ENCODE peak calls at places on chromosome 1, in ten cellular contexts. I, B, K, O, R, G, Z, A, D and S are unnamed samples.

GRCh38 chr1:164559342-164560070 is 522 bp downstream of the PBX1 start:
- DNase-seq in B (peak), D (peak), I (peak), R (no peak), Z (peak), O (no peak), A (no peak), G (no peak), K (peak), S (peak)

GRCh38 chr1:203046984-203047630 is 20.8 kb downstream of the PPFIA4 start:
- DNase-seq in A (no peak), R (no peak), D (no peak), I (no peak), K (no peak), B (no peak), O (peak), Z (no peak), G (peak), S (no peak)

GRCh38 chr1:113014508-113014907 is 58.5 kb upstream of the LRIG2 start:
- DNase-seq in K (no peak), R (no peak), G (no peak), D (no peak), I (no peak), O (no peak), A (no peak), B (no peak), Z (no peak), S (no peak)

GRCh38 chr1:244335456-244335855 is 116.3 kb downstream of the ADSS2 start:
- DNase-seq in Z (no peak), I (no peak), R (no peak), B (no peak), D (no peak), A (no peak), O (no peak), K (no peak), G (no peak), S (no peak)

GRCh38 chr1:99595441-99595840 is 50.5 kb upstream of the PALMD start:
- DNase-seq in O (no peak), K (no peak), R (no peak), A (no peak), Z (no peak), B (no peak), I (no peak), G (no peak), D (no peak), S (no peak)

GRCh38 chr1:7401814-7402547 is 369.1 kb upstream of the VAMP3 start:
- DNase-seq in O (peak), K (peak), Z (no peak), A (no peak), B (no peak), R (peak), G (no peak), I (no peak), D (no peak), S (no peak)

GRCh38 chr1:153903841-153904455 is 18.8 kb downstream of the GATAD2B start:
- DNase-seq in D (peak), O (no peak), I (no peak), K (no peak), G (no peak), B (no peak), Z (no peak), A (no peak), R (no peak), S (no peak)

GRCh38 chr1:115829947-115830346 is 11.0 kb downstream of the NHLH2 start:
- DNase-seq in K (no peak), A (no peak), B (no peak), I (no peak), D (no peak), Z (no peak), R (no peak), O (no peak), G (peak), S (no peak)

GRCh38 chr1:108962681-108963051 is 618 bp downstream of the CLCC1 start:
- DNase-seq in B (no peak), O (peak), K (peak), G (peak), I (no peak), A (no peak), R (peak), Z (peak), D (peak), S (peak)

GRCh38 chr1:114510235-114511047 is 562 bp downstream of the TRIM33 start:
- DNase-seq in Z (peak), G (peak), R (peak), D (peak), O (peak), A (peak), B (peak), I (peak), K (no peak), S (peak)

GRCh38 chr1:47711848-47712492 is 274.1 kb downstream of the FOXD2 start:
- DNase-seq in G (no peak), I (no peak), R (no peak), K (no peak), A (no peak), D (no peak), Z (no peak), B (no peak), O (no peak), S (no peak)

GRCh38 chr1:47709302-47710074 is 271.6 kb downstream of the FOXD2 start:
- DNase-seq in B (no peak), D (no peak), K (no peak), A (peak), R (no peak), I (no peak), Z (peak), G (peak), O (no peak), S (peak)

GRCh38 chr1:47711211-47711847 is 273.5 kb downstream of the FOXD2 start:
- DNase-seq in A (no peak), O (no peak), B (peak), R (no peak), K (no peak), G (no peak), I (no peak), D (no peak), Z (no peak), S (no peak)

GRCh38 chr1:47708658-47709301 is 270.9 kb downstream of the FOXD2 start:
- DNase-seq in K (no peak), R (no peak), D (no peak), O (no peak), Z (peak), I (no peak), G (no peak), B (no peak), A (no peak), S (peak)

DNA sequence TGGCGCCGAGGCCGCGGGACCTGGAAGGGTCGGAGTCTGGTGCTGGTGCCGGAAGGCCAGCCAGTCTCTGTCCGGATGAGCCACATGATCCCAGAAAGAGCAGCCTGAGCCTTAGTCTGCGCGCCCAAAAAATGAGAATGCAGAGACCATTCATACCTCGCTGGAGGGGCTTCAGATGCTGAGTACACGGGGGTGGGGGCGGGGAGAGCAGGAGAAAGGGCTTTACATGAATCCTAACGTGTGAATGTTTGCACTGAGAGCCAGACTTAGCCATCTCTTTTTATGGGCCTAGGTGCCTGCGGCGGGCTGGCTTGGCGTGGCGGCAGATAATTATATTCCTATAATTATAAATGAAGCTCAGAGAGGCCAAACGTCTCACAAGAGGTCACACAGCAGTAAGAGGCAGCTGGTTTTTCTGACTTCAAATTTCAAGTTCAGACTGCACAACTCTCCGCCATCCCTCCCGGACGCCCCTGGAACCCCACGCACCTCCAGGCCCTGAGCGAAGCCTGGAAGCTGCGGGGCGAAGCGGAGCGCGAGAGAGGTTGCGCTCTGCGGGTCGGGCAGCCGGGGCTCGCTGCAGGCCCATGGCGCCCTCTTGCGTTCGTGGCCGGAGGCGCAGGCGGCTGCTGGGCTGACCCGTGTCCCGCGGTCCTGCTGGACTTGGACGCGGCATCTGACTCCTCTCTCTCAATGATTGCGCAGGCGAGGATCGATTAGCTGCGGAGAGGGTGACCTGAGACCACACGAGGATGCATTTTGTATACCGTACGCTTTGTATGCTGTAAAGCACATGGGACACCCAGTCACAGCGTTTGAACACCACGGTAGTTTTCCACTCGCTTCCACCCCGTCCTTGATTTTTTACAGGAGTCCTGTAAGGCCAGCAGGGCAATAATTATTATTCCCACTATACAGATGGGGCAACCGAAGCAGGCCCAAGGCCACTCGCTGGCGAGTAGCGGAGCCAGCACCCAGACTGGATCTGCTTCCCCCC is 272.5 kb downstream of the FOXD2 start:
- DNase-seq in O (peak), R (peak), I (peak), B (peak), A (peak), G (peak), D (peak), K (peak), Z (peak), S (peak)
- H3K4me3 ChIP-seq in O (no peak), R (no peak), I (peak), B (peak), A (no peak), G (no peak), D (peak), K (peak), Z (peak), S (no peak)

DNA sequence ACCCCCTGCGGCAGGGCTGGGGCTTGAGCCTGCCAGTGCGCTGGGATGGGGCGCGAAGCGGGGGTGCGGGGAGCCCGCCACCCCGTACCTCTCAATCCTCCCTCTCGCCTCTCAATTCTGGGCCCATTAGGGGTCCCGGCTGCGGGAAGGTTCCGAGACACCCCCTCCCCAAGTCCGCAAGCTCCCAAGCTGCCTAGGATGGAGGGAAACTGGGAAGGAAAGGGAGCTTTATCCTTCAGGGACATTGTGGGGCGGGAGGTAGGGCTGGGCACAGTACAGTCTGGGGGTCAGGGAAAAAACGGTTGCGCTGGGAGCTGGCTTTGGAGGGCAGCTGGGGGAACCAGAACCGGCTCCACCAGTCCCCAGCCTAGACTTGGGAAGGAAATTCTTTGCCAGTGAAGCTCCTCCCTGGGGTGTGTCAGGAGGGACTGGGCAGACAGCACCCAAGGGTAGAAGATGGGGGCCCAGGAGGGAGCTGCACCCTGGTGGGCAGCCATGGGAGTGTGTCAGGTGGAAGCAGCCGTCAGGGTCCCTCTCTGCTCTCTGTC is 904 bp downstream of the GJB3 start:
- DNase-seq in R (peak), I (no peak), A (no peak), B (no peak), G (no peak), Z (peak), K (no peak), D (no peak), O (no peak), S (no peak)
- TF ChIP-seq POLR2A in R (peak), I (no peak), A (no peak), B (no peak), G (no peak), Z (peak), K (no peak), D (no peak), O (no peak), S (no peak)

GRCh38 chr1:234620786-234621468 is 10.9 kb upstream of the IRF2BP2 start:
- DNase-seq in A (no peak), D (no peak), K (no peak), B (no peak), R (no peak), I (no peak), G (no peak), O (no peak), Z (no peak), S (no peak)

GRCh38 chr1:234619071-234619480 is 9.1 kb upstream of the IRF2BP2 start:
- DNase-seq in I (no peak), A (no peak), G (no peak), R (no peak), Z (no peak), O (peak), D (no peak), B (no peak), K (no peak), S (no peak)

GRCh38 chr1:234620272-234620711 is 10.3 kb upstream of the IRF2BP2 start:
- DNase-seq in I (no peak), O (no peak), A (no peak), Z (no peak), B (no peak), K (no peak), D (no peak), G (peak), R (no peak), S (peak)

GRCh38 chr1:234618726-234619049 is 8.7 kb upstream of the IRF2BP2 start:
- DNase-seq in Z (no peak), D (no peak), O (no peak), K (no peak), I (no peak), A (no peak), R (no peak), B (no peak), G (no peak), S (no peak)

DNA sequence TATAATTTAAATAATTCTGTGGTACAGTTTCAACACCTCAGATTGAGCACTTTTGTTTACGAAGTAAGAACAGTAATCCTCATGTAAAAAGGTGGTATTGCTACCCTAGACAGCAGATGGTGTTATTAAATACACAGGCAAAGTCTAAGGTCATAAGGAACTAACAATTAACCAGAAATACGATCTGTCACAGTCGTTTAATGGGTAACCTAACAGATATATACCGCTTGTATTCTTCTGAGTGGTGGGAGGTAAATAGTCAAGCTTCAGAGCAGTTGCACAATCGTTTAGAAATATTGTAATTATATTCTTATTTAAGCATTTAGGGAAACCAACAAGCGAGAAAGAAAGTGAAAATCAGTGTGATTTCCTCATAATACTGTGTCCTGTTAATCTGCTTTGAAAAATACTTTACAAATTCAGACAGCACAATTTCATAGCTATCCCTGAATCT is 9.8 kb upstream of the IRF2BP2 start:
- DNase-seq in G (peak), K (no peak), R (no peak), Z (no peak), D (no peak), A (no peak), I (no peak), O (no peak), B (no peak), S (no peak)
- H3K4me3 ChIP-seq in G (no peak), K (no peak), R (no peak), Z (no peak), D (no peak), A (no peak), I (no peak), O (no peak), B (peak), S (no peak)

GRCh38 chr1:156282479-156283222 is at the start of gene SMG5:
- DNase-seq in I (peak), Z (peak), G (peak), D (peak), K (peak), B (peak), A (peak), R (peak), O (peak), S (peak)
- TF ChIP-seq POLR2A in I (peak), Z (peak), G (peak), D (peak), K (no peak), B (peak), A (peak), R (peak), O (peak), S (peak)

GRCh38 chr1:58548381-58548780 is 1.9 kb upstream of the OMA1 start:
- DNase-seq in A (no peak), Z (no peak), I (no peak), R (no peak), K (no peak), O (no peak), D (no peak), G (peak), B (no peak), S (no peak)
- H3K4me3 ChIP-seq in A (no peak), Z (no peak), I (no peak), R (no peak), K (no peak), O (no peak), D (no peak), G (no peak), B (no peak), S (no peak)

DNA sequence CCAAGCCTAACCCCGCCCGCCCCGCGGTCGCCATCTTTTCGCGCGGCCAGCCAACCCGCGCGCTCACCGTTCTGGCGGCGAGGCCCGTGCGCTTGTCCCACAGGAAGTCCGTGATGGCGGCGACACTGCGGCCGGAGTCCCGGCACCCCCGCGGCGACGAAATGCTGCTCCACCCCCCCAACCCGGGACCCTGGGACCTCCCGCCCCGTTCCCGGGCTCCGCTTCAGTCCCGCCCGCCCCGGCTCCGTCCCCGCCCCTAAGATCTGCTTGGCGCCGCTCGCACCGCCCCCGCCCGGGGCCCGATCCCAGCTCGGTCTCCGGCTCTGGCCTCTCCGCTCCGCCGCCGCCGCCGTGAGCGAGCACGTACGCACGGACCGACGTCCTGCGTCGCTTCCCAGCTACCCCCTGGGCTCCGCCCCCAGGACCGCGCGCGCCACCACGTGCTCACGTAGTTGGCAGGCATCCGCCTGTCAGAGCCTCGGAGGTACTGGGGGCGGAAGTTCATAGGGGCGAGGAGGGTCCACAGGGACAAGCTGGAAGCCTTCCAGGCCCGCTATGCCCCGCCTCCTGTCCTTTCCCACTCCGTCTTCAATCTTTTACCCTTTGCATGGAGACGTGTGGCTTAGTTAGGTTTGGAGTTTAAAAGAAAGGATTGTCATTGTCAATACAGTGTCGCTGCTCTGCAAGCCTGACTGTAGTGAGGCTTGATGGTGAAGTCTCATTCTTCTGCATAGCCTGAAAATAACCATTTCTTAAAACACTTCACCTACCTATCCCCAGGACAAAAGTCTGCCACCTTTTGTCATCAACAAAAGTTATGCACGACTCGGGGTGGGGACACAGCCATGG is at the start of gene CLK2:
- DNase-seq in G (peak), D (peak), Z (peak), K (peak), O (peak), I (peak), B (peak), A (peak), R (peak), S (peak)
- TF ChIP-seq POLR2A in G (peak), D (peak), Z (peak), K (peak), O (peak), I (no peak), B (peak), A (peak), R (peak), S (peak)

DNA sequence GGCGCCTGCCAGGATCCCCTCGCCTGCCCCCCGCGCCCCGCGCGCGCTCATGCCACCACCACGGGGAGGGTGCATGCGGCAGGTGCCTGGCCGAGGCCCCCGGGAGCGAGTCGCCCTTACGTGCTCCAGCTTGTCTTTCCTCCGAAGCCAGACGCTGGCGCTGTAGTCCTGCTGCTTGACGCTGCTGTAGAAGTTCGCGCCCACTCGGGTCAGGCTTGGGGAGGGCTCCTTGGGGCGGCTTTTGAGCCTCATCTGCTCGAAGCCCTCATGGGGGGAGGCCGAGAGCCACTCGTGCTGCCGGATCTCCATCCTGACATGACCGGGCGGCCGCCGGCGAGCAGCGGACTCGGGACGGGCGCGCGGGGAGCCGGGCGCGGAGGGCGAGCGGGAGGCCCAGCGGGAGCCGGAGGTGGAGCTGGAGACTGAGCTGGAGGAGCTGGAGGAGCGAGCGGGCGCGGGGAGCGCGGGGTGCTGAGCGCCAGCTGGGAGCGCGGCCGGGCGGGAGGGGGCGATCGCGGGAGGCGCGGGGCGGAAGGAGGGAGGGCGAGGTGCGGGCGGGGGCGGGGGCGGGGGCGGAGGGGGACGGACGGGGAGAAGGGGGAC is 428 bp downstream of the PLD5 start:
- DNase-seq in Z (no peak), A (peak), B (no peak), R (peak), D (no peak), G (no peak), O (no peak), I (peak), K (peak), S (peak)
- H3K4me3 ChIP-seq in Z (peak), A (no peak), B (no peak), R (peak), D (peak), G (no peak), O (peak), I (peak), K (peak), S (peak)